ENCODE peak calls at places on chromosomes 13 and 19, in four cellular contexts. S is body of pancreas, H is ovary, W is stomach. J is an unnamed sample.

GRCh38 chr19:54478677-54479266 is 5.7 kb upstream of the CDC42EP5 start:
- DNase-seq in W (no peak), S (peak; percentile 28), H (no peak), J (no peak)

GRCh38 chr19:50703915-50704548 is 15.6 kb downstream of the SHANK1 start:
- DNase-seq in W (no peak), H (no peak), S (no peak), J (no peak)

GRCh38 chr19:46546194-46546896 is 50.7 kb upstream of the PNMA8B start:
- DNase-seq in S (peak; percentile 81), W (peak; percentile 60), H (no peak), J (no peak)

GRCh38 chr19:43432866-43433673 is 18.4 kb downstream of the TEX101 start:
- DNase-seq in H (no peak), S (peak; percentile 71), W (peak; percentile 69), J (no peak)

GRCh38 chr13:113793718-113794085 is 34.7 kb downstream of the TMEM255B start:
- DNase-seq in H (no peak), S (no peak), W (no peak), J (no peak)

GRCh38 chr19:32471095-32471494 is 65.5 kb downstream of the DPY19L3 start:
- DNase-seq in W (no peak), S (no peak), H (no peak), J (no peak)

GRCh38 chr19:30670562-30671513 is 298.7 kb downstream of the ZNF536 start:
- DNase-seq in S (no peak), W (peak; percentile 20), H (no peak), J (no peak)

GRCh38 chr13:29595380-29596063 is at the start of gene SLC7A1:
- DNase-seq in S (peak; percentile 88), W (peak; percentile 85), H (peak; percentile 78), J (peak; percentile 93)

GRCh38 chr13:94674609-94675348 is 37.6 kb downstream of the SOX21 start:
- DNase-seq in W (peak; percentile 67), S (peak; percentile 72), H (no peak), J (no peak)

GRCh38 chr19:4304509-4305252 is at the start of gene FSD1:
- DNase-seq in H (peak; percentile 51), S (no peak), W (no peak), J (no peak)

GRCh38 chr19:55305491-55305890 is 19.6 kb downstream of the TMEM150B start:
- DNase-seq in H (peak; percentile 50), S (peak; percentile 44), W (peak; percentile 39), J (no peak)

GRCh38 chr19:3968556-3969434 is 2.1 kb downstream of the DAPK3 start:
- DNase-seq in H (peak; percentile 86), W (peak; percentile 87), S (peak; percentile 84), J (peak; percentile 96)

GRCh38 chr19:30711296-30711695 is 339.1 kb downstream of the ZNF536 start:
- DNase-seq in H (no peak), S (peak; percentile 8), W (no peak), J (no peak)

GRCh38 chr19:28065026-28065425 is 1147.9 kb downstream of the UQCRFS1 start:
- DNase-seq in H (no peak), W (no peak), S (no peak), J (no peak)

GRCh38 chr19:5588441-5588840 is 20.7 kb upstream of the TINCR start:
- DNase-seq in H (no peak), S (no peak), W (no peak), J (no peak)

GRCh38 chr13:51000576-51001260 is 91.1 kb downstream of the RNASEH2B start:
- DNase-seq in W (no peak), H (peak; percentile 30), S (peak; percentile 20), J (peak; percentile 92)

GRCh38 chr19:10259162-10259905 is 7.3 kb downstream of the MRPL4 start:
- DNase-seq in S (peak; percentile 94), W (peak; percentile 96), H (peak; percentile 76), J (no peak)

GRCh38 chr13:113322043-113322461 is 25.0 kb downstream of the LAMP1 start:
- DNase-seq in H (no peak), W (no peak), S (no peak), J (no peak)

GRCh38 chr19:8487137-8487851 is 15.1 kb downstream of the PRAM1 start:
- DNase-seq in H (no peak), W (no peak), S (no peak), J (no peak)

GRCh38 chr13:33251131-33251629 is 34.4 kb downstream of the STARD13 start:
- DNase-seq in W (no peak), H (no peak), S (no peak), J (no peak)

GRCh38 chr13:28623782-28624706 is 34.9 kb upstream of the POMP start:
- DNase-seq in S (no peak), W (no peak), H (no peak), J (no peak)

GRCh38 chr19:18074192-18074591 is 12.5 kb downstream of the IL12RB1 start:
- DNase-seq in H (no peak), S (no peak), W (no peak), J (no peak)

GRCh38 chr19:46373573-46374359 is 26.9 kb downstream of the PPP5C start:
- DNase-seq in W (peak; percentile 99), H (peak; percentile 55), S (peak; percentile 99), J (no peak)

GRCh38 chr13:44273991-44274810 is 99.4 kb upstream of the SERP2 start:
- DNase-seq in H (no peak), S (no peak), W (no peak), J (no peak)

GRCh38 chr19:43469160-43469480 is 3.7 kb upstream of the LYPD3 start:
- DNase-seq in H (no peak), W (no peak), S (no peak), J (no peak)

GRCh38 chr13:40155176-40155575 is 499.7 kb downstream of the COG6 start:
- DNase-seq in W (no peak), S (no peak), H (no peak), J (no peak)

GRCh38 chr19:10086032-10086903 is at the start of gene SHFL:
- DNase-seq in H (peak; percentile 86), S (peak; percentile 80), W (peak; percentile 85), J (no peak)

GRCh38 chr19:17197666-17198065 is 17.5 kb upstream of the USE1 start:
- DNase-seq in S (no peak), W (no peak), H (no peak), J (no peak)

GRCh38 chr19:51946602-51947001 is 19.3 kb downstream of the ZNF613 start:
- DNase-seq in S (no peak), H (no peak), W (no peak), J (no peak)

GRCh38 chr19:51948979-51949378 is 21.7 kb downstream of the ZNF613 start:
- DNase-seq in H (peak; percentile 61), W (no peak), S (peak; percentile 5), J (no peak)

GRCh38 chr19:51944798-51945552 is 17.7 kb downstream of the ZNF613 start:
- DNase-seq in S (no peak), H (no peak), W (no peak), J (no peak)
- H3K27ac ChIP-seq in S (no peak overlapping the region), H (no peak overlapping the region), W (no peak overlapping the region), J (no peak overlapping the region)

DNA sequence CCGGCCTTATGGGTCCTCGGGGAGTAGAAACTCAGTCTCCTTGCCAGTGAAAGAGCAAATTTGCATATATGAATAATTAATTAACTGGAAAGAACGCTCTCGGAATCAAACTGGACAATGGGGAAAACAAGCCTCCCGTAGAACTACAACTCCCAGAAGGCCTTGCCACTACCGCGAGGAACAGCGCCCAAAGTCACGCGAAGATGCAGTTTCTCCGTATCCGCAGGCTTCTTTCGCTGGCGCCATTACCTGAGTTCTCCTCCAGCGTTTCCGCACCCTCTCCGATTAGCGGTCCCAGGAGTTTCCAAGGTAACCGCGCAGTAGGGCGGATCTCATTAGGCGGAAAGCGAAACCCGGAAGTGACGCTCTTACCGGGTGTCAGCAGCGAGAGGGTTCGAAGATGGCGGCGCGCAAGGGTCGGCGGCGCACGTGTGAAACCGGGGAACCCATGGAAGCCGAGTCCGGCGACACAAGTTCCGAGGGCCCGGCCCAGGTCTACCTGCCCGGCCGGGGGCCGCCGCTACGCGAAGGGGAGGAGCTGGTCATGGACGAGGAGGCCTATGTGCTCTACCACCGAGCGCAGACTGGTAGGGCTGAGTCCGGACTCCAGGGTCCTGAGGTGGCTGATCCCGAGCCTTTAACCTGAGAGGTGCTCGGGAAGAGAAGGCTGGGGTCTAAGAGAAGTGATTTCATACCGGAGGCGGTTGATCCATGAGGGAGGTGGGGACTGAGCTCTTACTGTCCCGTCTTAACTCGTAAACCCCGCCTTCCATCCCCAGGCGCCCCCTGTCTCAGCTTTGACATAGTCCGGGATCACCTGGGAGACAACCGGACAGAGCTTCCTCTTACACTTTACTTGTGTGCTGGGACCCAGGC is at the start of gene GRWD1:
- DNase-seq in S (peak; percentile 93), H (peak; percentile 91), W (peak; percentile 91), J (peak; percentile 98)
- TF ChIP-seq POLR2A in S (peak; percentile 76), H (peak; percentile 70), W (no peak), J (no peak)

GRCh38 chr13:99660101-99660500 is 158.8 kb downstream of the TM9SF2 start:
- DNase-seq in W (no peak), S (no peak), H (no peak), J (peak; percentile 21)
- H3K27ac ChIP-seq in W (no peak overlapping the region), S (no peak overlapping the region), H (no peak overlapping the region), J (no peak overlapping the region)

GRCh38 chr19:42079886-42080763 is 4.2 kb downstream of the ZNF574 start:
- DNase-seq in W (no peak), H (no peak), S (no peak), J (no peak)
- TF ChIP-seq POLR2A in W (no peak), H (no peak), S (no peak), J (no peak)

GRCh38 chr13:86932935-86933334 is 738.2 kb upstream of the SLITRK5 start:
- DNase-seq in S (no peak), W (no peak), H (no peak), J (no peak)
- H3K27ac ChIP-seq in S (no peak overlapping the region), W (no peak overlapping the region), H (no peak overlapping the region), J (no peak overlapping the region)

GRCh38 chr19:11749751-11750150 is 11.0 kb upstream of the ZNF823 start:
- DNase-seq in W (no peak), H (no peak), S (no peak), J (no peak)

GRCh38 chr19:11756965-11757364 is 9.8 kb upstream of the ZNF441 start:
- DNase-seq in W (no peak), S (no peak), H (no peak), J (no peak)

GRCh38 chr19:11747277-11747676 is 8.5 kb upstream of the ZNF823 start:
- DNase-seq in S (no peak), W (no peak), H (no peak), J (no peak)

GRCh38 chr19:11754663-11755062 is 12.1 kb upstream of the ZNF441 start:
- DNase-seq in H (no peak), S (no peak), W (no peak), J (no peak)

DNA sequence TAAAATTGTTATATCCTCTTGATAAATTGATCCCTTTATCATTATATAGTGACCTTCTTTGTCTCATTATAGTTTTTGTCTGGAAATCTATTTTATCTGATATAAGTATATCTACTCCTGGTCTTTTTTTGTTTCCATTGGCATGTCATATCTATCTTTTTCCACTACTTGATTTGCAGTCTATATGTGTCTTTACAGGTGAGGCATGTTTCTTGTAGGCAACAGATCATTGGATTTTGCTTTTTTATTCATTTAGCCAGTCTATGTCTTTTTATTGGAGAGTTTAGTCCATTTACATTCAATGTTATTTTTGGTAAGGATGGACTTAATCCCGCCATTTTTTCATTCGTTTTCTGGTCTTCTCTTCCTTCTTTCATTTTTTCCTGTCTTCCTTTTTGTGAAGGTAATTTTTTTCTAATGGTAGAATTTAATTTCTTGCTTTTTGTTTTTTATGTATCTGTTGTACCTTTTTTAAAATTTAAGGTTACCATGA is 13.5 kb upstream of the ZNF823 start:
- DNase-seq in S (no peak), H (no peak), W (no peak), J (no peak)
- TF ChIP-seq POLR2A in S (no peak), H (no peak), W (no peak), J (no peak)

GRCh38 chr13:24052547-24052981 is 108.0 kb upstream of the SPATA13 start:
- DNase-seq in H (peak; percentile 71), S (no peak), W (no peak), J (no peak)
- H3K27ac ChIP-seq in H (no peak overlapping the region), S (peak overlapping the region; percentile 44), W (peak overlapping the region; percentile 70), J (peak overlapping the region; percentile 61)

GRCh38 chr13:27374126-27374613 is 50.2 kb upstream of the GTF3A start:
- DNase-seq in W (no peak), S (peak; percentile 32), H (no peak), J (no peak)
- TF ChIP-seq POLR2A in W (no peak), S (no peak), H (no peak), J (no peak)